ENCODE peak calls at places on chromosome 14, in seven cellular contexts. Z, P, G, J, W, C and L are unnamed samples.

GRCh38 chr14:96516351-96516750 is 14.2 kb downstream of the PAPOLA start:
- DNase-seq in W (no peak), P (no peak), Z (no peak), C (no peak), J (no peak), G (no peak), L (no peak)

GRCh38 chr14:77063581-77064289 is 34.3 kb upstream of the CIPC start:
- DNase-seq in P (no peak), W (no peak), J (no peak), C (no peak), Z (no peak), G (no peak), L (no peak)

GRCh38 chr14:73764881-73765280 is 50.7 kb upstream of the PNMA1 start:
- DNase-seq in J (no peak), P (peak), Z (no peak), C (no peak), W (peak), G (peak), L (peak)

GRCh38 chr14:32938719-32939253 is at the start of gene NPAS3:
- DNase-seq in C (no peak), Z (no peak), G (peak), W (no peak), P (no peak), J (no peak), L (no peak)

GRCh38 chr14:68685419-68686211 is 107.3 kb downstream of the ZFP36L1 start:
- DNase-seq in C (peak), Z (peak), P (peak), G (peak), J (peak), W (no peak), L (no peak)

GRCh38 chr14:64880382-64881121 is 845 bp upstream of the SPTB start:
- DNase-seq in P (peak), J (peak), Z (peak), W (no peak), C (peak), G (peak), L (no peak)

GRCh38 chr14:89351364-89351957 is 65.6 kb downstream of the FOXN3 start:
- DNase-seq in J (no peak), P (peak), W (no peak), C (no peak), Z (peak), G (peak), L (no peak)

GRCh38 chr14:57871487-57872080 is 5.7 kb upstream of the SLC35F4 start:
- DNase-seq in C (no peak), G (peak), W (no peak), Z (peak), J (peak), P (no peak), L (no peak)

GRCh38 chr14:31219169-31219568 is 11.6 kb upstream of the HECTD1 start:
- DNase-seq in W (no peak), P (no peak), J (peak), C (no peak), G (no peak), Z (no peak), L (no peak)

GRCh38 chr14:79333198-79333546 is 878.1 kb downstream of the DIO2 start:
- DNase-seq in G (no peak), W (no peak), P (no peak), J (no peak), C (no peak), Z (no peak), L (no peak)

GRCh38 chr14:70789361-70789760 is 20.0 kb downstream of the MAP3K9 start:
- DNase-seq in J (peak), W (no peak), C (no peak), G (peak), P (no peak), Z (no peak), L (no peak)

GRCh38 chr14:100652739-100653138 is 65.5 kb upstream of the BEGAIN start:
- DNase-seq in P (no peak), W (no peak), G (no peak), Z (no peak), C (no peak), J (no peak), L (no peak)

GRCh38 chr14:100648474-100649172 is 61.4 kb upstream of the BEGAIN start:
- DNase-seq in J (peak), C (no peak), P (no peak), G (peak), W (no peak), Z (no peak), L (no peak)

GRCh38 chr14:100651999-100652508 is 64.8 kb upstream of the BEGAIN start:
- DNase-seq in Z (no peak), G (peak), C (no peak), J (peak), W (no peak), P (no peak), L (no peak)

GRCh38 chr14:100645986-100646314 is 58.7 kb upstream of the BEGAIN start:
- DNase-seq in P (no peak), W (no peak), G (no peak), C (no peak), Z (no peak), J (no peak), L (no peak)

GRCh38 chr14:100649173-100649519 is 61.9 kb upstream of the BEGAIN start:
- DNase-seq in C (no peak), G (peak), J (peak), W (no peak), P (no peak), Z (no peak), L (no peak)
- H3K27ac ChIP-seq in C (no peak), G (peak), J (no peak), W (no peak), P (peak), Z (no peak), L (no peak)

DNA sequence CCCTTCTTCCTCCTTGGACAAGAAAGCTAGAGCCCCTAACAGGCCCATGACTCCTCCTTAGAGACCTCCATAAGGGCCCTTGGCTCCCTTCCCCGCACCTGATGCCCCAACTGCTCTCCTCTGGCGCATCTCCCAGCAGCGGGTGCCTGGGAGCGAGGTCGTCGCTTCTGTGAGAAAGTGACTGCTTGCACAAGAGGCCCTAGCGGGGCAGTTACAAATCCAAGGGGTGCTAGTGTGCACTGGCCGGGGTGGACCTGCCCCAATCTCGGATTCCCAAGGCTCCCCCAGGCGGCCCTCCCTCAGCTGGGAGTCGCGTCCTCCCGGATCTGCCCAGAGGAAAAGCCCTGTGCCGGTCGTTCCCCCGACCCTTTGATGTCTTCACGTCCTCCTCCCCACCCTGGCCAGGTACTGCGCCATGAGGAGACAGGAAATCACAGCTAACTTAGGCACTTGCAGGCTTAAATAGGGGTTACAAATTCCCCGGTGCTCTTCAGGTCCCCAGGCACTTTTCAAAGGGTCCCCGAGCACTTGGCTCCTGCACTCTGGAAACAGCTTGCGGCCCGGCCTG is 2.8 kb downstream of the NKX2-8 start:
- DNase-seq in W (no peak), J (no peak), Z (no peak), P (no peak), G (no peak), C (no peak), L (no peak)
- H3K4me3 ChIP-seq in W (no peak), J (no peak), Z (no peak), P (no peak), G (no peak), C (no peak), L (no peak)

GRCh38 chr14:93014038-93015023 is 91.4 kb downstream of the CHGA start:
- DNase-seq in Z (no peak), P (no peak), J (no peak), W (no peak), G (no peak), C (no peak), L (no peak)
- H3K27ac ChIP-seq in Z (no peak), P (peak), J (no peak), W (peak), G (no peak), C (peak), L (no peak)

DNA sequence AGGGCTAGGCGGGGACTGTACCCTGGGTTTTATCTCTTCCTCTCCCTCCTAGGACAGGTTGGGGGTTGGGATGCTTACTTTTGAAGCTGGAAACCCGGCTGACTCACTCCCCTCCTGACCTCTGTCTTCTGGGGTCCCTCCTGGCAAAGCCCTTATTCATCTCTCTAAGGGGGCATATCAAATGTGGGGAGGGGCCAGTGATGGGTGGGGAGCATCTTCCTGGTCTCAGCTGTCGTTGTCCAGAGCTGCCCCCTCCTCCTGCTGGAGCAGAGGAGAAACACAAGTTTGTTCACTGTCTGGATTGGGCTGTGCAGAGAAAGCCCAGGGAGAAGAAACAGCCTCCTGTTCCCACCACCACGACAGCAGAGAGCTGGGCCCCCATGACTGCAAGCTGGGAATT is 85.8 kb downstream of the TNFAIP2 start:
- DNase-seq in J (no peak), P (no peak), W (no peak), G (no peak), C (no peak), Z (no peak), L (no peak)
- H3K4me3 ChIP-seq in J (no peak), P (no peak), W (peak), G (no peak), C (peak), Z (no peak), L (peak)